ENCODE peak calls at places on chromosomes 6 and 20, in five cellular contexts. R is HCT116, S is K562, C is HepG2, E is endothelial cell of umbilical vein. P is an unnamed sample.

GRCh38 chr20:47622118-47622665 is 120.5 kb downstream of the NCOA3 start:
- DNase-seq in S (no peak), C (no peak), E (no peak), R (no peak), P (no peak)

GRCh38 chr20:19758888-19759331 is 852 bp downstream of the RIN2 start:
- DNase-seq in C (peak), R (no peak), S (no peak), E (peak), P (peak)

GRCh38 chr6:157597461-157598312 is 216.7 kb downstream of the ZDHHC14 start:
- DNase-seq in E (peak), C (peak), S (peak), R (peak), P (peak)

GRCh38 chr6:120147218-120147871 is 797.8 kb upstream of the MAN1A1 start:
- DNase-seq in R (no peak), E (no peak), C (no peak), S (no peak), P (no peak)

GRCh38 chr20:54468082-54468481 is 7.3 kb upstream of the DOK5 start:
- DNase-seq in S (no peak), C (no peak), E (no peak), R (no peak), P (no peak)

GRCh38 chr6:25166955-25167753 is 112.0 kb upstream of the CARMIL1 start:
- DNase-seq in R (no peak), E (no peak), S (no peak), C (no peak), P (peak)

GRCh38 chr20:9884666-9885065 is 45.8 kb upstream of the PAK5 start:
- DNase-seq in S (no peak), R (no peak), C (no peak), E (no peak), P (no peak)

GRCh38 chr20:36279362-36279761 is 26.8 kb upstream of the DLGAP4 start:
- DNase-seq in S (no peak), E (no peak), C (no peak), R (no peak), P (no peak)

GRCh38 chr20:15248618-15249395 is 911.4 kb upstream of the FLRT3 start:
- DNase-seq in E (no peak), S (no peak), C (no peak), R (no peak), P (no peak)

GRCh38 chr20:58868795-58869194 is 16.3 kb downstream of the GNAS start:
- DNase-seq in R (no peak), C (no peak), E (no peak), S (peak), P (no peak)

GRCh38 chr20:60170116-60170515 is 211.9 kb downstream of the CDH26 start:
- DNase-seq in E (no peak), R (no peak), C (no peak), S (no peak), P (no peak)

GRCh38 chr6:91659881-91660280 is 1073.0 kb upstream of the MAP3K7 start:
- DNase-seq in E (no peak), R (no peak), C (no peak), S (no peak), P (no peak)

GRCh38 chr6:154432533-154433476 is 76.2 kb upstream of the IPCEF1 start:
- DNase-seq in E (peak), S (peak), C (no peak), R (no peak), P (no peak)

GRCh38 chr20:4787069-4787468 is 65.4 kb downstream of the PRND start:
- DNase-seq in S (no peak), C (no peak), E (no peak), R (no peak), P (no peak)

GRCh38 chr6:23589811-23590210 is 536.2 kb upstream of the NRSN1 start:
- DNase-seq in C (no peak), E (no peak), S (no peak), R (no peak), P (no peak)

GRCh38 chr20:45833030-45833882 is at the start of gene SNX21:
- DNase-seq in S (no peak), C (peak), E (peak), R (no peak), P (peak)

GRCh38 chr6:133595076-133595868 is 293.6 kb upstream of the TCF21 start:
- DNase-seq in E (no peak), S (no peak), R (no peak), C (no peak), P (no peak)

GRCh38 chr6:156963712-156964700 is 186.8 kb downstream of the ARID1B start:
- DNase-seq in R (no peak), E (no peak), C (peak), S (peak), P (no peak)

GRCh38 chr6:20574355-20574754 is 40.1 kb downstream of the CDKAL1 start:
- DNase-seq in C (no peak), R (no peak), E (no peak), S (no peak), P (no peak)

GRCh38 chr6:56642366-56643261 is at the start of gene DST:
- DNase-seq in R (no peak), S (no peak), E (peak), C (peak), P (no peak)

GRCh38 chr6:116500969-116501433 is 10.4 kb upstream of the CALHM5 start:
- DNase-seq in C (no peak), E (no peak), S (peak), R (no peak), P (no peak)

GRCh38 chr20:37627060-37627766 is 66.6 kb upstream of the CTNNBL1 start:
- DNase-seq in C (peak), S (peak), R (peak), E (peak), P (no peak)

GRCh38 chr6:52503344-52503747 is 73.5 kb downstream of the TRAM2 start:
- DNase-seq in S (peak), R (no peak), C (no peak), E (no peak), P (peak)

GRCh38 chr6:51743999-51744398 is 343.4 kb downstream of the PKHD1 start:
- DNase-seq in S (no peak), R (no peak), E (no peak), C (no peak), P (no peak)

GRCh38 chr20:63151554-63152321 is 64.2 kb downstream of the YTHDF1 start:
- DNase-seq in C (no peak), R (no peak), S (no peak), E (no peak), P (no peak)

GRCh38 chr6:132147530-132148011 is 196.4 kb upstream of the CCN2 start:
- DNase-seq in S (no peak), E (no peak), R (no peak), C (no peak), P (no peak)

GRCh38 chr6:132153221-132153896 is 202.2 kb upstream of the CCN2 start:
- DNase-seq in E (no peak), C (no peak), S (no peak), R (no peak), P (no peak)
- H2AFZ ChIP-seq in E (no peak), C (no peak), S (no peak), R (no peak), P (peak)

GRCh38 chr6:135114355-135115145 is 59.9 kb upstream of the HBS1L start:
- DNase-seq in C (no peak), S (no peak), R (no peak), E (no peak), P (no peak)
- TF ChIP-seq MAX in C (no peak), S (no peak), R (no peak), E (no peak), P (no peak)

DNA sequence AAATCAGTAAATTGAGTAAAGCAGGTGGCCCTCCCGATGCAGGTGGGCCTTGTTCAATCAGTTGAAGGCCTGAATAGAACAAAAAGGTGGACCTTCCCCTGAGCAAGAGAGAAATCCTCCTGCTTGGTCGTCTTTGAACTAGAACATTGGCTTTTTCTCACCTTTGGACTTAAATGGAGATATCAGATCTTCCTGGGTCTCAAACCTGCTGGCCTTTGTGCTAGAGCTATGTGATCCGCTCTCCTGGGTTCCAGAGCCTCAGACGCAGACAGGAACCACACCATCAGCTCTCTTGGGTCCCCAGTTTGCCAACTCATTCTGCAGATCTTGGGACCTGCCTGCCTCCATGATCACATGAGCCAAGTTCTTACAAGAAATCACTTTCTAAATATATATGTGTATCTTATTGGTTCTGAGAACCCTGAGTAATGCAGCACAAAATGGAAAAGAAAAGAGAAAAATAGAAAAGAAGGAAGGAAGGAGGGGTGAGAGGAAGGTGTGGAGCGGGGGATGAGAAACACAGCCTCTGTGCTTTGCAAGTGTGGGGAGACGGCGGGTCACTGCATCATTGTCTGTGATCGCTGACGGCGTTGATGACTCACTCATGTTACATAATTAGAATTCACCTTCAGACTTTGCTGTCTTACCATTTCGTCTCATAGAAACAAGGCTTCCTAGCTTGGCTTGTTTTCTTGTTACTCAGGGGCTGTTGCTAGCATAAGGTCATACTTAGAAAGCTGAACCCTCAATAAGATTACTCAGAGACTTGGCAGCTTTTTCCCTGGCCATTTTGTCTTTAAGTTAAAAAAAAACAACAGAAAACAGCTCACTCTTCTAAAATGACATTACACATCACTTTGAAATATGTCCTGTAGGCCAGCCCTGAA is 85.7 kb upstream of the NEDD9 start:
- DNase-seq in S (no peak), E (peak), R (peak), C (peak), P (no peak)
- H2AFZ ChIP-seq in S (no peak), E (no peak), R (no peak), C (no peak), P (peak)

GRCh38 chr6:167298166-167298565 is 7.1 kb downstream of the UNC93A start:
- DNase-seq in S (no peak), C (no peak), E (no peak), R (no peak), P (no peak)

GRCh38 chr6:167300902-167301425 is 9.8 kb downstream of the UNC93A start:
- DNase-seq in C (no peak), R (no peak), S (no peak), E (no peak), P (no peak)

GRCh38 chr6:167296902-167297301 is 5.8 kb downstream of the UNC93A start:
- DNase-seq in C (no peak), R (no peak), S (no peak), E (no peak), P (no peak)

GRCh38 chr6:167302074-167302473 is 11.0 kb downstream of the UNC93A start:
- DNase-seq in C (no peak), S (no peak), E (no peak), R (no peak), P (no peak)

GRCh38 chr6:167299641-167300308 is 8.7 kb downstream of the UNC93A start:
- DNase-seq in S (no peak), C (no peak), E (no peak), R (no peak), P (no peak)
- TF ChIP-seq MAX in S (no peak), C (no peak), E (no peak), R (no peak), P (no peak)

DNA sequence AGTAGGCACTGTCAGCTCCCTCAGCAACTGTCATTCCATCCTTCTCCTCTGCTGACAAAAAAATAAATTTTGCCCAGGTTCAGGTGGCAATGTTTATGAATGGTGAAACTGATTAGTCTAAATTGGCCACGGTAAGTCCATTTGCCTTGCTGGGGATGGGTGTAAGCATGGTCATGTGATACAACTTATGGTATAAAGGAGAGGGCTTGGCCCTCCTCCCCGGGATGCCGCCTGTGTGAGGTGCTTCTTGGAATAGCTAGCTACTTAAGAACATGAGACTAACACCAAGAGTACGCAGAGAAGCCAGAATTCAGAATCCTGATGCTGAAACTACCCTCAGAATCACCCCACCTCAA is 94.4 kb upstream of the MAP7 start:
- DNase-seq in E (no peak), C (no peak), S (no peak), R (no peak), P (no peak)
- H2AFZ ChIP-seq in E (no peak), C (no peak), S (peak), R (no peak), P (peak)

P was measured in SK-N-SH.